ENCODE peak calls at places on chromosomes 12 and 14, in four cellular contexts. One of them, this sample, is unnamed.

GRCh38 chr12:2654311-2654710 is 140.5 kb upstream of the FKBP4 start:
- DNase-seq in CMK: no peak
- DNase-seq in dermis microvascular lymphatic vessel endothelial cell: no peak
- DNase-seq in iPS-NIHi11: no peak
- DNase-seq in this sample: no peak

GRCh38 chr14:90276627-90277367 is 20.4 kb downstream of the PSMC1 start:
- DNase-seq in CMK: no peak
- DNase-seq in iPS-NIHi11: peak
- DNase-seq in dermis microvascular lymphatic vessel endothelial cell: no peak
- DNase-seq in this sample: no peak

GRCh38 chr12:6767301-6767591 is 1.1 kb downstream of the PTMS start:
- DNase-seq in dermis microvascular lymphatic vessel endothelial cell: no peak
- DNase-seq in CMK: no peak
- DNase-seq in iPS-NIHi11: no peak
- DNase-seq in this sample: no peak

GRCh38 chr12:52260351-52261210 is 13.9 kb upstream of the KRT86 start:
- DNase-seq in CMK: peak
- DNase-seq in iPS-NIHi11: no peak
- DNase-seq in dermis microvascular lymphatic vessel endothelial cell: no peak
- DNase-seq in this sample: no peak

GRCh38 chr14:64501326-64502171 is 2.1 kb downstream of the ZBTB25 start:
- DNase-seq in dermis microvascular lymphatic vessel endothelial cell: no peak
- DNase-seq in CMK: no peak
- DNase-seq in iPS-NIHi11: peak
- DNase-seq in this sample: no peak

GRCh38 chr14:95311752-95312151 is 8.0 kb downstream of the CLMN start:
- DNase-seq in iPS-NIHi11: no peak
- DNase-seq in dermis microvascular lymphatic vessel endothelial cell: no peak
- DNase-seq in CMK: no peak
- DNase-seq in this sample: no peak

GRCh38 chr14:101948666-101949205 is 15.6 kb upstream of the DYNC1H1 start:
- DNase-seq in dermis microvascular lymphatic vessel endothelial cell: no peak
- DNase-seq in CMK: no peak
- DNase-seq in iPS-NIHi11: no peak
- DNase-seq in this sample: no peak

GRCh38 chr14:28690029-28690683 is 76.4 kb upstream of the FOXG1 start:
- DNase-seq in dermis microvascular lymphatic vessel endothelial cell: no peak
- DNase-seq in CMK: no peak
- DNase-seq in iPS-NIHi11: no peak
- DNase-seq in this sample: no peak

This sample was measured in T-cell.